ENCODE peak calls at places on chromosomes 4 and X, in six cellular contexts. W is A549, F is K562, D is GM12878, B is HepG2, M is upper lobe of left lung. R is an unnamed sample.

GRCh38 chrX:74449322-74449936 is 28.1 kb downstream of the SLC16A2 start:
- ATAC-seq in W (peak), F (no peak), D (no peak), B (no peak), M (no peak), R (no peak)

GRCh38 chrX:153554519-153555167 is 37.2 kb downstream of the ATP2B3 start:
- ATAC-seq in W (peak), F (peak), D (peak), B (peak), M (no peak), R (peak)

GRCh38 chr4:114025176-114025777 is 45.8 kb upstream of the ARSJ start:
- ATAC-seq in W (no peak), F (no peak), D (peak), B (peak), M (no peak), R (no peak)

GRCh38 chrX:45134303-45134702 is 66.4 kb downstream of the DIPK2B start:
- ATAC-seq in W (no peak), F (peak), D (no peak), B (peak), M (peak), R (no peak)

GRCh38 chrX:45771114-45771513 is 570.4 kb upstream of the DIPK2B start:
- ATAC-seq in W (peak), F (no peak), D (no peak), B (no peak), M (peak), R (no peak)

GRCh38 chr4:22712105-22712504 is 19.4 kb downstream of the GBA3 start:
- ATAC-seq in W (no peak), F (no peak), D (no peak), B (no peak), M (no peak), R (no peak)

GRCh38 chr4:44157611-44158277 is 290.9 kb downstream of the KCTD8 start:
- ATAC-seq in W (no peak), F (no peak), D (no peak), B (no peak), M (no peak), R (no peak)

GRCh38 chr4:169492436-169493163 is 119.8 kb downstream of the NEK1 start:
- ATAC-seq in W (peak), F (peak), D (peak), B (peak), M (peak), R (no peak)

GRCh38 chr4:183396187-183396738 is 48.2 kb upstream of the CDKN2AIP start:
- ATAC-seq in W (no peak), F (no peak), D (no peak), B (no peak), M (no peak), R (no peak)

GRCh38 chr4:71259911-71260331 is 78.9 kb upstream of the SLC4A4 start:
- ATAC-seq in W (no peak), F (no peak), D (peak), B (no peak), M (no peak), R (peak)

GRCh38 chr4:73245955-73246354 is 12.6 kb downstream of the ANKRD17 start:
- ATAC-seq in W (no peak), F (peak), D (peak), B (no peak), M (no peak), R (no peak)

GRCh38 chr4:94595013-94595412 is 143.3 kb downstream of the PDLIM5 start:
- ATAC-seq in W (no peak), F (peak), D (no peak), B (no peak), M (no peak), R (no peak)

GRCh38 chr4:153518001-153518400 is 51.8 kb downstream of the TMEM131L start:
- ATAC-seq in W (no peak), F (peak), D (no peak), B (peak), M (no peak), R (no peak)

GRCh38 chr4:845836-846251 is 19.9 kb upstream of the CPLX1 start:
- ATAC-seq in W (no peak), F (no peak), D (no peak), B (no peak), M (no peak), R (no peak)

GRCh38 chr4:122576261-122577188 is 44.3 kb downstream of the IL21 start:
- ATAC-seq in W (peak), F (peak), D (peak), B (peak), M (no peak), R (no peak)

GRCh38 chr4:40256329-40256728 is 59.5 kb downstream of the RHOH start:
- ATAC-seq in W (no peak), F (no peak), D (no peak), B (no peak), M (no peak), R (no peak)

DNA sequence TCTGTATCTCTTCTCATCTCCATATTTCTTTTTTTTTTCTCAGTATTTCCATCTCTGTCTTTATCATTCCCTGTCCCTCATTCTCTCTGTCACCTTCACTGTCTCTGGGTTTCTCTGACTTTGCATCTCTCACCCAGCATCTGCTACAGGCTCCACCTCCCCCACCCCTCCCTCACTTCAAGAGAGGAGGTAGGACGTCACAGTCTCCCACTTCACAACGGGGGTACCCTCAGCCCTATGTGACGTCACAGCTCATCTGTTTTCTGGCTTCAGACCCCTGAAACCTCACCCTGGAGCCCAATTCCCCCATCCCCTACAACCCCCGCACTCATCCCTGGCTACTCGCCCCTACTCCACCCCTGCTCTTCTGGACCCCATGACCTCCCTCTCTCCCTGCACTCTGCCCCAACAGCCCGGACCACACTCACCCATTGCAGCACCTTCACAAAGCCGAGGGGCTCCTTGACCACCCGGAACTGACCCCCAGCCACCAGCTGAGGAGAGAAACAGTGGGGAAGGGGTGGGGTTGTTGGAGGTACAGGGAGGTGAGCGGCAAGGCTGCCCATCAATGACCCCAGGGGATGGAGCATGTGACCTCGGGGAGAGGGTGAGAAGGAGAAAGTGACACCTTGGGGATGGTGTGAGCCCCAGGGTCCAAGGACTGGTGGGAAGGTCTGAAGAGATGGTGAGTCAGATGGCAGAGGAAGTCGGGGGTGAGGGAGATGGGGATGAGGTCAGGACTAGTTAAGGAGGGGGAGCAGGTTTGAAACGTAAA is 1.3 kb downstream of the SYP start:
- ATAC-seq in W (no peak), F (no peak), D (no peak), B (no peak), M (no peak), R (no peak)
- H3K4me3 ChIP-seq in W (no peak), F (no peak), D (no peak), B (peak), M (no peak), R (no peak)

DNA sequence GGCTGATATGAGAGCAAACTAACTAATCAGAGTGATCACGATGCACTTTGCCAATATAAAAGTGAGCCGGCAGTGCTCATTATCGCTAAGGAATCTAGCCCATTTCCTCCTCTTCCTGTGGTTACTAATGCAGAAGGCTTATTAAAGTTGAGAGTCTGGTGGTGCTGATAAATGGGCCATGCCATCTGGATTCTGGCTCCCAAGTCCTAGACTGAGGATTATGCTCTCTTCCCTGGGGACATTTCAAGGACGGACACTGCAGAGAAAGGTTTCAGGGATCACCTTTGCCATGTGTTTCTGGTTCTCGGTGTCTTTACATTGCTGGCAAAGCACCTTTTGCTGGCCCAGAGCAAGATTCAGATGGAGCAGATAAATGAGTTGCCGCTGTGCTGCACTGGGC is 85.3 kb downstream of the RTL5 start:
- ATAC-seq in W (no peak), F (no peak), D (no peak), B (no peak), M (no peak), R (no peak)
- TF ChIP-seq EP300 in W (no peak), F (no peak), D (no peak), B (no peak), M (no peak), R (no peak)

DNA sequence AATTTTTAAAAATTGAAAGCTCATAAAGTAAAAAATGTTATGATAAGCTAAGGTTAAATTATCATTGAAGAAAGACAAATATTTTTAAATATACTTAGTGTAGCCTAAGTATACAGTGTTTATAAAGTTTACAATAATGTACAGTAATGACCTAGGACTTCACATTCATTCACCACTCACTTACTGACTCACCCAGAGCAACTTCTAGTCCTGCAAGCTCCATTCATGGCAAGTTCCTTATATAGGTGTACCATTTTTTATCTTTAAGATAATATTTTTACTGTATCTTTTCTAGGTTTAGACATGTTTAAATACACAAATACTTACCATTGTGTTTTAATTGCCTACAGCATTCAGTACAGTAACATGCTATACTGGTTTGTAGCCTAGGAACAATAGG is 112.3 kb upstream of the RADX start:
- ATAC-seq in W (no peak), F (no peak), D (no peak), B (no peak), M (no peak), R (no peak)
- TF ChIP-seq CTCF in W (no peak), F (no peak), D (no peak), B (no peak), M (no peak), R (no peak)

GRCh38 chrX:151984891-151985290 is 10.4 kb upstream of the GABRE start:
- ATAC-seq in W (no peak), F (no peak), D (no peak), B (no peak), M (no peak), R (no peak)

GRCh38 chrX:151985955-151986354 is 11.5 kb upstream of the GABRE start:
- ATAC-seq in W (peak), F (peak), D (no peak), B (peak), M (no peak), R (peak)

GRCh38 chrX:151983186-151983585 is 8.7 kb upstream of the GABRE start:
- ATAC-seq in W (no peak), F (no peak), D (no peak), B (no peak), M (no peak), R (no peak)

GRCh38 chrX:151985531-151985930 is 11.1 kb upstream of the GABRE start:
- ATAC-seq in W (no peak), F (peak), D (no peak), B (no peak), M (no peak), R (no peak)

DNA sequence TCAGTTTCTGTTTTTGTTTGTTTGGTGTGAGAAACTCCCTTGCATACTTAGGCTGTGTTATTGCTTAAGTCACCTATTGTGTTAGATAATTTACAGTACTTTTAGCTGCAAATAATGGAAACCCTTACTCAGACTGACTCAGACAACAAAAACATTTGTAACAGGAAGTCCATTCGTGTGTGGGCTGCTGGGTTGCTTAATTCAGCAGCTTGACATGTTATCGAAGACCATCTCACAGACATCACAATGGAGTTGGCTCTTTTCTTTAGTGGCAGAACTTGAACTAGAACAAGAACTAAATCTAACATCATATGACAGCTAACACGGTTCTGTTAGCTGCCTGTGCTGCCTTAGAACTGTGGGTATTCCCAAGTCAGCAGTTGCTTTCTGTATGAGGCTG is 9.9 kb upstream of the GABRE start:
- ATAC-seq in W (peak), F (peak), D (no peak), B (no peak), M (no peak), R (peak)
- H3K4me3 ChIP-seq in W (peak), F (no peak), D (no peak), B (no peak), M (no peak), R (no peak)

DNA sequence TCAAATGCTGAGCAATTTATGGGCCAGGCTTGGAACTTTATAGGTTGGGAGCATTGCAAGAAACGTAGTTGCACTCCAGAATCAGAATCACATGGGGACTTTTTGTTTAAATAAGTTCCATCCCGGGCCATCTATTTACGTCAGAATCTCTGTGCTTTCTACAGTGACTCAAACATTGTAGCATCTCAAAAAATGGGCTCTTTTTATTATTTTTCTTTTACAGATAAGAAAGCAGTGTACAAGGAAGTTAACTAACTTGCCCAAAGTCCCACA is 10.2 kb downstream of the CC2D2A start:
- ATAC-seq in W (no peak), F (no peak), D (no peak), B (no peak), M (no peak), R (peak)
- TF ChIP-seq EP300 in W (no peak), F (no peak), D (no peak), B (no peak), M (no peak), R (no peak)

GRCh38 chrX:92232182-92232581 is 453.0 kb downstream of the PCDH11X start:
- ATAC-seq in W (peak), F (no peak), D (peak), B (peak), M (no peak), R (no peak)
- TF ChIP-seq CTCF in W (peak), F (no peak), D (no peak), B (peak), M (peak), R (peak)

GRCh38 chrX:41337140-41337539 is 3.2 kb downstream of the DDX3X start:
- ATAC-seq in W (no peak), F (no peak), D (peak), B (no peak), M (no peak), R (no peak)

GRCh38 chrX:41339148-41339547 is 5.2 kb downstream of the DDX3X start:
- ATAC-seq in W (no peak), F (no peak), D (no peak), B (no peak), M (no peak), R (no peak)

GRCh38 chrX:41335590-41336331 is 1.8 kb downstream of the DDX3X start:
- ATAC-seq in W (no peak), F (no peak), D (no peak), B (no peak), M (no peak), R (no peak)

GRCh38 chrX:41336447-41336846 is 2.5 kb downstream of the DDX3X start:
- ATAC-seq in W (no peak), F (no peak), D (no peak), B (no peak), M (no peak), R (no peak)

DNA sequence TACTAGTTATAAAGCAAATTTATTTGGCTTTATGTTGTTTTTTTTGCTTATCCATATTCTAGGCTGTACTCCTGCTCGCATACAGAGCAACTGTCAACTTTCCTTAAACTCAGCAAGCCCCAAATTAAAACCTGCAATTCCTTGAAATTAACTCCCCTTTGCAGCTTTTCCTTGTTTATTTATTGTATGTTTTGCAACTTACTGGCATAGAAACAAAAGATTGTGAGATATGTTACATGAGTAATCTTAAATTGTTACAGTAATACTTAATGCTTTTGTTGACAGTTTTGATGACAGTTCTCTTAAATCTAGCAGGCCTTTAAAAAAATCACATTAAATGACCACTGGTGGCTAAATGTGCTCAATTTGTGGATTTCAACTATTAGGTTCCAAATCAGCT is 4.5 kb downstream of the DDX3X start:
- ATAC-seq in W (no peak), F (no peak), D (no peak), B (no peak), M (no peak), R (no peak)
- H3K4me3 ChIP-seq in W (peak), F (no peak), D (peak), B (no peak), M (no peak), R (no peak)